ENCODE peak calls at places on chromosomes 5 and 9, in five cellular contexts. B, T, N, L and Z are unnamed samples.

GRCh38 chr9:116049506-116049905 is 104.1 kb upstream of the PAPPA start:
- DNase-seq in B (no peak), T (no peak), N (no peak), L (no peak), Z (no peak)

GRCh38 chr9:83920469-83920941 is 727 bp downstream of the KIF27 start:
- DNase-seq in B (no peak), T (no peak), N (peak), L (no peak), Z (peak)

GRCh38 chr5:72179816-72180440 is 72.7 kb downstream of the MAP1B start:
- DNase-seq in B (no peak), T (no peak), N (peak), L (no peak), Z (no peak)

GRCh38 chr5:181100121-181101015 is 30.6 kb downstream of the OR2V1 start:
- DNase-seq in B (no peak), T (no peak), N (no peak), L (no peak), Z (no peak)

GRCh38 chr9:61666310-61666709 is 476.5 kb downstream of the SPATA31A7 start:
- DNase-seq in B (no peak), T (no peak), N (no peak), L (no peak), Z (peak)

GRCh38 chr5:172858990-172859811 is 25.1 kb downstream of the ERGIC1 start:
- DNase-seq in B (no peak), T (peak), N (no peak), L (no peak), Z (peak)

GRCh38 chr9:128124451-128124850 is 3.1 kb downstream of the PTGES2 start:
- DNase-seq in B (no peak), T (peak), N (no peak), L (no peak), Z (no peak)

GRCh38 chr9:76542360-76542759 is 83.4 kb downstream of the GCNT1 start:
- DNase-seq in B (no peak), T (no peak), N (no peak), L (no peak), Z (no peak)

GRCh38 chr5:90866333-90866732 is 307.7 kb downstream of the ADGRV1 start:
- DNase-seq in B (no peak), T (no peak), N (peak), L (peak), Z (no peak)

GRCh38 chr9:22452415-22453010 is 5.9 kb downstream of the DMRTA1 start:
- DNase-seq in B (no peak), T (peak), N (no peak), L (peak), Z (no peak)

GRCh38 chr9:77764894-77765780 is 117.0 kb upstream of the GNA14 start:
- DNase-seq in B (no peak), T (no peak), N (no peak), L (peak), Z (no peak)

GRCh38 chr9:88681434-88681833 is 146.5 kb downstream of the NXNL2 start:
- DNase-seq in B (no peak), T (no peak), N (no peak), L (no peak), Z (no peak)

GRCh38 chr5:17192191-17192590 is 25.2 kb upstream of the BASP1 start:
- DNase-seq in B (no peak), T (no peak), N (no peak), L (no peak), Z (no peak)

GRCh38 chr9:37498457-37498856 is 12.7 kb downstream of the POLR1E start:
- DNase-seq in B (no peak), T (no peak), N (no peak), L (no peak), Z (no peak)

GRCh38 chr5:862367-863243 is 11.8 kb upstream of the ZDHHC11 start:
- DNase-seq in B (no peak), T (no peak), N (no peak), L (no peak), Z (no peak)

GRCh38 chr9:95143591-95144561 is 173.6 kb downstream of the FANCC start:
- DNase-seq in B (no peak), T (peak), N (no peak), L (no peak), Z (peak)

GRCh38 chr5:116747881-116748280 is 173.3 kb upstream of the SEMA6A start:
- DNase-seq in B (no peak), T (no peak), N (no peak), L (no peak), Z (peak)